ENCODE peak calls at places on chromosomes 6 and 20, in eight cellular contexts. D, B, M, L, Z, G, X and F are unnamed samples.
A peak's percentile ranks its signal among the peaks of the same experiment; 100 is the strongest.

GRCh38 chr6:2976571-2977085 is 5.3 kb upstream of the SERPINB6 start:
- DNase-seq in D (no peak), X (no peak), M (peak; percentile 34), G (no peak), L (no peak), B (peak; percentile 86), Z (no peak), F (no peak)

GRCh38 chr6:85670573-85670972 is 27.9 kb upstream of the SYNCRIP start:
- DNase-seq in L (no peak), M (no peak), Z (no peak), X (no peak), G (no peak), B (peak; percentile 49), D (no peak), F (peak; percentile 42)

GRCh38 chr6:148192310-148192709 is 150.3 kb upstream of the SASH1 start:
- DNase-seq in B (no peak), L (no peak), X (no peak), D (no peak), Z (peak; percentile 89), M (no peak), G (no peak), F (peak; percentile 81)

GRCh38 chr6:28816909-28817807 is 106.6 kb downstream of the TRIM27 start:
- DNase-seq in D (no peak), L (no peak), X (no peak), Z (no peak), M (no peak), B (peak; percentile 69), G (peak; percentile 79), F (no peak)

GRCh38 chr20:39702716-39703349 is 740.7 kb downstream of the DHX35 start:
- DNase-seq in X (no peak), M (no peak), L (no peak), B (no peak), D (no peak), Z (no peak), G (no peak), F (no peak)

GRCh38 chr6:46715106-46715505 is 20.1 kb downstream of the PLA2G7 start:
- DNase-seq in G (no peak), D (no peak), X (no peak), L (no peak), B (peak; percentile 89), M (no peak), Z (no peak), F (no peak)

GRCh38 chr20:47455133-47456040 is 46.3 kb upstream of the NCOA3 start:
- DNase-seq in L (no peak), G (no peak), X (no peak), B (peak; percentile 42), Z (no peak), M (peak; percentile 35), D (no peak), F (no peak)

GRCh38 chr20:48064929-48065328 is 279.6 kb upstream of the SULF2 start:
- DNase-seq in Z (peak; percentile 83), L (no peak), M (no peak), G (no peak), X (no peak), B (peak; percentile 50), D (no peak), F (peak; percentile 26)

GRCh38 chr6:24631671-24632070 is 14.3 kb downstream of the KIAA0319 start:
- DNase-seq in G (no peak), L (no peak), X (no peak), B (no peak), M (no peak), D (no peak), Z (no peak), F (no peak)

GRCh38 chr20:59004493-59004762 is 2.6 kb downstream of the CTSZ start:
- DNase-seq in G (no peak), D (peak; percentile 84), L (peak; percentile 85), M (no peak), Z (no peak), X (peak; percentile 31), B (no peak), F (no peak)
- H3K4me3 ChIP-seq in G (peak overlapping the region; percentile 82), D (peak overlapping the region; percentile 91), L (peak overlapping the region; percentile 70), M (no peak overlapping the region), Z (no peak overlapping the region), X (peak overlapping the region; percentile 62), B (no peak overlapping the region), F (no peak overlapping the region)

GRCh38 chr6:150641398-150642139 is 41.9 kb downstream of the PLEKHG1 start:
- DNase-seq in L (no peak), B (no peak), G (peak; percentile 51), Z (no peak), X (no peak), D (no peak), M (no peak), F (no peak)
- H3K4me3 ChIP-seq in L (peak overlapping the region; percentile 31), B (no peak overlapping the region), G (peak overlapping the region; percentile 23), Z (no peak overlapping the region), X (peak overlapping the region; percentile 79), D (peak overlapping the region; percentile 15), M (no peak overlapping the region), F (no peak overlapping the region)

GRCh38 chr20:2693286-2693995 is 861 bp downstream of the EBF4 start:
- DNase-seq in M (peak; percentile 44), D (no peak), G (no peak), Z (no peak), L (peak; percentile 73), B (no peak), X (peak; percentile 39), F (no peak)

GRCh38 chr20:2692886-2693285 is 306 bp downstream of the EBF4 start:
- DNase-seq in Z (no peak), G (no peak), X (peak; percentile 18), D (no peak), M (peak; percentile 33), L (no peak), B (no peak), F (no peak)

GRCh38 chr20:2695206-2695983 is 2.8 kb downstream of the EBF4 start:
- DNase-seq in D (no peak), M (no peak), B (no peak), L (no peak), Z (no peak), X (no peak), G (no peak), F (no peak)

GRCh38 chr20:2694519-2694918 is 1.9 kb downstream of the EBF4 start:
- DNase-seq in M (no peak), X (no peak), G (no peak), B (no peak), Z (no peak), L (no peak), D (no peak), F (no peak)

DNA sequence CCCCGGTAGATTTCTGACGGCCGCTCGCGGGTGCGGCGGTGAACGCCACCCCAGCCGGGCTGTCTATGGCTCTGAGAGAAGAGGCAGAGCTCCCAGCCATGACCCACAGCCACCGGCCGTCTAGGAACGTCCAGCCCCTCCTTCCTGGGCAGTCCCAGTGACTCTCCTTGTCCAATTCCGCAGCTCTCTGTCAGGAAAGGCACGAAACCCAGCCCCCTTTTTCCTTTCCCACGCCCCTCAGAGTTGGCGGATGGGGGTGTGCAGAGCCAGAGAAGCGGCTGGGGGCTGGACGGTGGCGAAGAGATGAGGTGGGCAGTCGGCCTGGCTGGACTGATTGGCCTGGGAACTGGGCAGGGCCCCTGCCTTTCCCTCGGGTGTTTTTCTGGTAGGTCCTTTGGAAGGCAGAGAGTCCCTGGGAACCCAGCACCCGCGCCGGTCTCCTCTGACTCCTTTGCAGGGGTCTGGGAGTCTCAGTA is 1.5 kb downstream of the EBF4 start:
- DNase-seq in D (no peak), X (no peak), B (no peak), M (no peak), Z (no peak), G (no peak), L (no peak), F (no peak)
- H3K4me3 ChIP-seq in D (peak overlapping the region; percentile 53), X (no peak overlapping the region), B (no peak overlapping the region), M (peak overlapping the region; percentile 88), Z (no peak overlapping the region), G (no peak overlapping the region), L (peak overlapping the region; percentile 48), F (no peak overlapping the region)

GRCh38 chr6:45297302-45297701 is 30.8 kb upstream of the RUNX2 start:
- DNase-seq in B (no peak), X (no peak), G (no peak), D (no peak), M (no peak), Z (no peak), L (no peak), F (no peak)
- H3K4me3 ChIP-seq in B (no peak overlapping the region), X (no peak overlapping the region), G (no peak overlapping the region), D (no peak overlapping the region), M (no peak overlapping the region), Z (no peak overlapping the region), L (no peak overlapping the region), F (no peak overlapping the region)